ENCODE peak calls at places on chromosomes 3 and 15, in seven cellular contexts. G is NB4, D is GM13977, B is BJ, E is IMR-90, A is epithelial cell of esophagus, J is stomach. P is an unnamed sample.

GRCh38 chr3:183330881-183331280 is 77.8 kb downstream of the B3GNT5 start:
- DNase-seq in B (no peak), G (peak; percentile 38), A (no peak), J (no peak), D (no peak), E (no peak), P (no peak)

GRCh38 chr3:71109241-71109976 is 474.1 kb downstream of the FOXP1 start:
- DNase-seq in G (no peak), A (peak; percentile 74), D (no peak), J (no peak), E (peak; percentile 90), B (no peak), P (no peak)

GRCh38 chr3:12648384-12648959 is 15.4 kb downstream of the RAF1 start:
- DNase-seq in D (no peak), A (no peak), G (no peak), J (no peak), E (no peak), B (no peak), P (peak; percentile 69)

GRCh38 chr3:72655151-72655551 is 193.1 kb downstream of the SHQ1 start:
- DNase-seq in D (no peak), G (no peak), B (no peak), A (no peak), J (no peak), E (no peak), P (no peak)

GRCh38 chr3:8769088-8769822 is at the start of gene OXTR:
- DNase-seq in J (peak; percentile 54), D (peak; percentile 92), A (peak; percentile 69), E (peak; percentile 82), B (peak; percentile 68), G (peak; percentile 55), P (peak; percentile 84)

GRCh38 chr15:34047893-34048775 is 9.1 kb upstream of the AVEN start:
- DNase-seq in B (no peak), A (no peak), D (no peak), J (no peak), E (no peak), G (no peak), P (no peak)

GRCh38 chr3:11331101-11331500 is 58.9 kb downstream of the ATG7 start:
- DNase-seq in A (peak; percentile 22), J (no peak), B (no peak), E (peak; percentile 59), G (peak; percentile 21), D (no peak), P (no peak)

GRCh38 chr15:72554471-72555425 is 80.6 kb downstream of the ARIH1 start:
- DNase-seq in G (no peak), J (no peak), D (no peak), E (peak; percentile 84), B (no peak), A (peak; percentile 83), P (no peak)

GRCh38 chr3:63863150-63864007 is at the start of the genes ATXN7 and THOC7:
- DNase-seq in D (peak; percentile 86), A (peak; percentile 74), B (no peak), G (peak; percentile 72), E (peak; percentile 38), J (peak; percentile 79), P (peak; percentile 69)

GRCh38 chr3:157819826-157820517 is 286.2 kb downstream of the SHOX2 start:
- DNase-seq in E (no peak), D (no peak), A (no peak), B (no peak), J (no peak), G (no peak), P (no peak)

GRCh38 chr3:173043757-173044156 is 97.3 kb downstream of the SPATA16 start:
- DNase-seq in E (no peak), B (no peak), G (no peak), D (no peak), J (no peak), A (no peak), P (no peak)

GRCh38 chr3:30577788-30578187 is 28.6 kb upstream of the TGFBR2 start:
- DNase-seq in B (no peak), G (peak; percentile 4), A (no peak), E (no peak), D (no peak), J (no peak), P (peak; percentile 5)

GRCh38 chr3:125401402-125401801 is 26.3 kb upstream of the ZNF148 start:
- DNase-seq in E (peak; percentile 48), J (no peak), G (no peak), A (no peak), B (no peak), D (no peak), P (no peak)

GRCh38 chr3:107791450-107791849 is 268.7 kb downstream of the BBX start:
- DNase-seq in A (no peak), E (no peak), B (no peak), G (no peak), D (no peak), J (no peak), P (no peak)

GRCh38 chr3:11784962-11785361 is 61.7 kb downstream of the TAMM41 start:
- DNase-seq in E (no peak), B (no peak), A (no peak), J (no peak), D (no peak), G (peak; percentile 22), P (no peak)

GRCh38 chr15:88882745-88883144 is 12.6 kb downstream of the HAPLN3 start:
- DNase-seq in G (no peak), A (peak; percentile 38), J (no peak), D (no peak), E (peak; percentile 62), B (no peak), P (no peak)

GRCh38 chr3:48472673-48472922 is 26.1 kb downstream of the ATRIP start:
- DNase-seq in B (no peak), E (no peak), D (no peak), A (peak; percentile 67), J (no peak), G (no peak), P (no peak)

GRCh38 chr3:87260270-87260669 is 16.1 kb downstream of the POU1F1 start:
- DNase-seq in G (peak; percentile 49), E (peak; percentile 51), D (peak; percentile 7), A (peak; percentile 65), J (peak; percentile 38), B (peak; percentile 3), P (no peak)

GRCh38 chr3:41819200-41819599 is 142.7 kb downstream of the ULK4 start:
- DNase-seq in D (no peak), A (no peak), G (no peak), J (no peak), B (no peak), E (no peak), P (no peak)

GRCh38 chr3:46496745-46497555 is 826 bp upstream of the RTP3 start:
- DNase-seq in G (peak; percentile 62), J (no peak), D (no peak), E (peak; percentile 46), B (no peak), A (peak; percentile 36), P (no peak)

GRCh38 chr3:138078096-138078495 is 37.3 kb downstream of the DZIP1L start:
- DNase-seq in E (peak; percentile 72), B (no peak), A (peak; percentile 77), D (no peak), G (no peak), J (no peak), P (no peak)

GRCh38 chr15:67064607-67065530 is 533 bp upstream of the SMAD3 start:
- DNase-seq in A (no peak), D (peak; percentile 69), E (no peak), J (peak; percentile 63), B (no peak), G (no peak), P (peak; percentile 58)

GRCh38 chr3:101615525-101615924 is 41.5 kb downstream of the PCNP start:
- DNase-seq in D (no peak), A (no peak), B (no peak), E (no peak), J (no peak), G (no peak), P (no peak)

GRCh38 chr3:128620268-128620691 is 30.3 kb downstream of the RPN1 start:
- DNase-seq in E (no peak), B (no peak), D (no peak), G (peak; percentile 77), J (no peak), A (no peak), P (no peak)
- TF ChIP-seq CTCF in E (peak; percentile 13), B (no peak), D (no peak), G (peak; percentile 44), J (no peak), A (no peak), P (peak; percentile 11)

DNA sequence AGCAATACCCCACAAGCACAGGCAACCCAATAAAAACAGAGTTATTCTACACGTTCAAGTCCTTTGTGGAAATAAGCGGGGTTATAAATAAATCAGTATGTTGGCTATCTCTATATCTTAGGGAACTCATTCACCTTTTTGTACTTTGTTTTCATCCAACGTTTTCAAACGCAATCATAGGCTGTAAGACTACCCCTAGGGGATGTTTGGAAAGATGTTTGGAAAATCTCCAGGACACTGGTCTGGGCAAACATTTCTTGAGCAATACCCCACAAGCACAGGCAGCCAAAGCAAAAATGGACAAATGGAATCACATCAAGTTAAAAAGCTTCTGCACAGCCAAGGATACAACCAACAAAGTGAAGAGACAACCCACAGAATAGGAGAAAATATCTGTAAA is 70.1 kb downstream of the CLDN11 start:
- DNase-seq in E (peak; percentile 78), B (no peak), J (no peak), A (peak; percentile 84), D (no peak), G (no peak), P (no peak)
- TF ChIP-seq CTCF in E (no peak), B (peak; percentile 31), J (no peak), A (peak; percentile 19), D (no peak), G (no peak), P (no peak)

GRCh38 chr3:84963137-84963536 is 4.3 kb downstream of the CADM2 start:
- DNase-seq in G (no peak), J (no peak), B (no peak), E (no peak), D (no peak), A (no peak), P (no peak)

GRCh38 chr3:84961492-84962255 is 2.9 kb downstream of the CADM2 start:
- DNase-seq in D (no peak), E (no peak), G (no peak), J (no peak), B (no peak), A (no peak), P (no peak)

GRCh38 chr3:84962460-84962859 is 3.7 kb downstream of the CADM2 start:
- DNase-seq in A (no peak), B (no peak), E (no peak), D (no peak), J (no peak), G (no peak), P (no peak)

GRCh38 chr3:84967767-84968581 is 9.2 kb downstream of the CADM2 start:
- DNase-seq in J (no peak), D (no peak), A (peak; percentile 11), B (no peak), E (no peak), G (no peak), P (no peak)

GRCh38 chr3:84965141-84965540 is 6.4 kb downstream of the CADM2 start:
- DNase-seq in B (no peak), D (no peak), G (peak; percentile 47), J (no peak), E (no peak), A (no peak), P (no peak)
- TF ChIP-seq CTCF in B (no peak), D (no peak), G (no peak), J (no peak), E (no peak), A (no peak), P (no peak)

DNA sequence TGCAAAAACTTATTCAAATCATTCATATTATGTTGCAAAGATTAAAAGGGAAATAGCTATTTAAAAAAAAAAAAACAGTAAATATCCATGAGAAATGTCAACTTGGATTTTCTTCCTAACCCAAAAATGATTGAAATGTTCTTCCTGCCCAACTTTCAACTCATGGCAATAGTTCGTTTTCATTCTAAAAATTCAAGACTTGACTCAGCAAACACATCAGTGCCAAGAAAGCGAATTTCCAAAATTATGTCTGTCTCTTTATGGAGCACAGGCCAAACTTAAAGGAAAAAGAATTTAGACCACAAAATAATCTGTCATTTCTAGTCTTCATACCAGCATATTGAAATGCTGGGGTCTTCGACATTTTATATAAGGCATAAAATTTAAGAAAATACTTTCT is 63.7 kb downstream of the MAGI1 start:
- DNase-seq in E (no peak), B (no peak), G (no peak), D (no peak), A (no peak), J (no peak), P (no peak)
- TF ChIP-seq CTCF in E (no peak), B (no peak), G (no peak), D (no peak), A (no peak), J (no peak), P (no peak)

P was measured in GM06990.